ENCODE peak calls at places on chromosomes 6 and 20, in seven cellular contexts. G, I, S, E, Q, Y and N are unnamed samples.

GRCh38 chr20:60203451-60203850 is 245.2 kb downstream of the CDH26 start:
- DNase-seq in Y (no peak), Q (no peak), S (no peak), G (no peak), E (no peak), I (no peak), N (no peak)

GRCh38 chr6:43836507-43836906 is 66.5 kb downstream of the VEGFA start:
- DNase-seq in S (no peak), I (no peak), Y (no peak), G (no peak), Q (no peak), E (no peak), N (no peak)

GRCh38 chr6:127518710-127519468 is at the start of gene MTCL3:
- DNase-seq in I (no peak), S (peak; percentile 21), E (peak; percentile 41), G (peak; percentile 94), Y (no peak), Q (peak; percentile 70), N (no peak)

GRCh38 chr6:87277123-87277522 is 45.3 kb upstream of the SMIM8 start:
- DNase-seq in S (peak; percentile 24), G (no peak), I (no peak), Y (no peak), E (no peak), Q (peak; percentile 5), N (peak; percentile 31)

GRCh38 chr20:62914970-62915457 is 11.3 kb downstream of the DIDO1 start:
- DNase-seq in E (no peak), S (peak; percentile 66), Q (no peak), I (no peak), G (peak; percentile 54), Y (no peak), N (no peak)

GRCh38 chr20:10568032-10568431 is 105.8 kb downstream of the JAG1 start:
- DNase-seq in I (no peak), S (no peak), Y (no peak), G (no peak), E (no peak), Q (no peak), N (no peak)

GRCh38 chr20:51460163-51460562 is 82.4 kb downstream of the NFATC2 start:
- DNase-seq in E (no peak), Y (no peak), S (no peak), Q (no peak), G (no peak), I (no peak), N (no peak)

GRCh38 chr20:50717974-50718761 is 13.2 kb upstream of the PARD6B start:
- DNase-seq in E (no peak), I (no peak), S (peak; percentile 45), G (no peak), Q (peak; percentile 94), Y (no peak), N (no peak)

GRCh38 chr20:48302149-48302548 is 516.9 kb upstream of the SULF2 start:
- DNase-seq in Y (no peak), E (no peak), I (no peak), Q (no peak), S (no peak), G (no peak), N (no peak)

GRCh38 chr6:163996491-163996890 is 582.0 kb downstream of the QKI start:
- DNase-seq in S (no peak), Y (no peak), E (no peak), G (no peak), Q (no peak), I (no peak), N (no peak)

GRCh38 chr20:7383218-7383617 is 557.0 kb downstream of the HAO1 start:
- DNase-seq in Y (no peak), I (no peak), E (no peak), S (no peak), Q (no peak), G (no peak), N (no peak)

GRCh38 chr20:44083220-44083933 is 103.6 kb downstream of the JPH2 start:
- DNase-seq in Q (no peak), Y (no peak), I (no peak), G (no peak), S (peak; percentile 36), E (no peak), N (no peak)

GRCh38 chr20:57708694-57709673 is 831 bp downstream of the PMEPA1 start:
- DNase-seq in Q (no peak), S (peak; percentile 17), I (no peak), E (no peak), G (no peak), Y (no peak), N (no peak)

GRCh38 chr20:50462093-50462685 is 48.0 kb upstream of the PTPN1 start:
- DNase-seq in Y (no peak), S (peak; percentile 60), E (no peak), G (no peak), I (no peak), Q (no peak), N (no peak)

GRCh38 chr6:122007366-122007765 is 392.1 kb upstream of the HSF2 start:
- DNase-seq in G (no peak), I (no peak), E (no peak), S (peak; percentile 11), Q (no peak), Y (no peak), N (no peak)